ENCODE peak calls at places on chromosomes 4 and X, in five cellular contexts. J is ACHN, X is T-helper 2 cell, D is H54, T is activated T-helper 1 cell treated with Interleukin-2 at 50 U/mL for 16 hours. V is an unnamed sample.

GRCh38 chrX:54564942-54565341 is 34.9 kb downstream of the GNL3L start:
- DNase-seq in J (no peak), X (no peak), D (peak), T (no peak), V (no peak)

GRCh38 chr4:626201-627091 is 1.1 kb downstream of the PDE6B start:
- DNase-seq in J (no peak), X (no peak), D (no peak), T (no peak), V (no peak)

GRCh38 chrX:8731579-8732395 is at the start of gene ANOS1:
- DNase-seq in J (peak), X (no peak), D (peak), T (no peak), V (peak)

GRCh38 chr4:144710526-144710912 is 64.6 kb downstream of the HHIP start:
- DNase-seq in J (no peak), X (no peak), D (no peak), T (no peak), V (no peak)

GRCh38 chr4:14924080-14924916 is 78.0 kb upstream of the CPEB2 start:
- DNase-seq in J (no peak), X (no peak), D (no peak), T (no peak), V (no peak)

GRCh38 chr4:183602444-183603102 is 56.4 kb downstream of the RWDD4 start:
- DNase-seq in J (peak), X (no peak), D (no peak), T (no peak), V (no peak)

GRCh38 chrX:45743081-45743533 is 542.4 kb upstream of the DIPK2B start:
- DNase-seq in J (peak), X (no peak), D (no peak), T (no peak), V (no peak)

GRCh38 chr4:103424853-103425252 is 226.7 kb upstream of the CENPE start:
- DNase-seq in J (no peak), X (no peak), D (no peak), T (no peak), V (no peak)

GRCh38 chr4:1971456-1972200 is 37.1 kb downstream of the NELFA start:
- DNase-seq in J (no peak), X (no peak), D (no peak), T (no peak), V (no peak)

GRCh38 chr4:95572304-95572991 is 23.7 kb upstream of the UNC5C start:
- DNase-seq in J (no peak), X (no peak), D (no peak), T (no peak), V (no peak)

GRCh38 chr4:181819951-181820350 is 423.3 kb upstream of the TENM3 start:
- DNase-seq in J (no peak), X (no peak), D (no peak), T (no peak), V (no peak)

GRCh38 chrX:63506320-63506719 is 155.2 kb upstream of the SPIN4 start:
- DNase-seq in J (peak), X (no peak), D (no peak), T (no peak), V (no peak)

GRCh38 chr4:166498541-166498940 is 625.5 kb downstream of the TLL1 start:
- DNase-seq in J (no peak), X (no peak), D (no peak), T (no peak), V (no peak)

GRCh38 chr4:147821555-147821954 is 89.7 kb downstream of the ARHGAP10 start:
- DNase-seq in J (no peak), X (no peak), D (no peak), T (no peak), V (no peak)

GRCh38 chr4:8340721-8341680 is 71.4 kb downstream of the HTRA3 start:
- DNase-seq in J (no peak), X (no peak), D (no peak), T (no peak), V (peak)

GRCh38 chrX:19019996-19020395 is 36.1 kb upstream of the PHKA2 start:
- DNase-seq in J (no peak), X (no peak), D (no peak), T (no peak), V (no peak)

GRCh38 chr4:7024336-7024890 is 18.8 kb upstream of the TADA2B start:
- DNase-seq in J (no peak), X (no peak), D (no peak), T (no peak), V (no peak)

GRCh38 chr4:107115185-107115847 is 79.2 kb upstream of the DKK2 start:
- DNase-seq in J (no peak), X (no peak), D (no peak), T (no peak), V (no peak)

GRCh38 chr4:103272174-103272573 is 74.0 kb upstream of the CENPE start:
- DNase-seq in J (no peak), X (no peak), D (no peak), T (no peak), V (no peak)